ENCODE peak calls at places on chromosomes 6 and 20, in four cellular contexts. M is A549, J is fibroblast of pulmonary artery, G is Calu3. K is an unnamed sample.

GRCh38 chr6:47207261-47207660 is 102.4 kb downstream of the TNFRSF21 start:
- DNase-seq in G (no peak), J (no peak), M (no peak), K (no peak)

GRCh38 chr6:158630944-158631616 is 13.5 kb downstream of the DYNLT1 start:
- DNase-seq in M (no peak), J (peak), G (no peak), K (no peak)

GRCh38 chr6:141183368-141183767 is 949.4 kb upstream of the GJE1 start:
- DNase-seq in G (no peak), J (no peak), M (no peak), K (no peak)

GRCh38 chr6:129342243-129342642 is 367.7 kb downstream of the ARHGAP18 start:
- DNase-seq in M (no peak), J (peak), G (no peak), K (no peak)

GRCh38 chr20:37803476-37804307 is 99.2 kb upstream of the VSTM2L start:
- DNase-seq in M (no peak), G (no peak), J (no peak), K (no peak)

GRCh38 chr6:112760831-112761230 is 413.7 kb downstream of the RFPL4B start:
- DNase-seq in J (no peak), G (no peak), M (no peak), K (no peak)

GRCh38 chr20:50724851-50725721 is 6.3 kb upstream of the PARD6B start:
- DNase-seq in J (peak), M (peak), G (peak), K (no peak)

GRCh38 chr6:71291991-71292390 is 3.4 kb downstream of the OGFRL1 start:
- DNase-seq in J (no peak), M (no peak), G (no peak), K (no peak)

GRCh38 chr6:109008537-109008950 is 86.1 kb downstream of the SESN1 start:
- DNase-seq in G (no peak), J (peak), M (no peak), K (no peak)

GRCh38 chr6:15246217-15247211 is 645 bp downstream of the JARID2 start:
- DNase-seq in M (no peak), J (peak), G (no peak), K (no peak)

GRCh38 chr20:62401331-62401779 is 5.7 kb downstream of the CABLES2 start:
- DNase-seq in J (no peak), G (no peak), M (peak), K (no peak)

GRCh38 chr6:34441526-34441925 is 15.7 kb upstream of the RPS10 start:
- DNase-seq in J (no peak), M (no peak), G (no peak), K (no peak)

GRCh38 chr6:169839029-169839481 is 87.6 kb downstream of the ERMARD start:
- DNase-seq in G (no peak), J (no peak), M (no peak), K (no peak)

GRCh38 chr20:19785173-19785799 is 27.2 kb downstream of the RIN2 start:
- DNase-seq in G (no peak), J (peak), M (no peak), K (no peak)

GRCh38 chr6:35209081-35209480 is 4.7 kb upstream of the SCUBE3 start:
- DNase-seq in J (no peak), G (no peak), M (no peak), K (no peak)

GRCh38 chr20:33299111-33299603 is 16.1 kb downstream of the BPIFB1 start:
- DNase-seq in J (peak), G (peak), M (peak), K (no peak)

GRCh38 chr20:22836877-22837276 is 198.2 kb upstream of the SSTR4 start:
- DNase-seq in J (peak), M (no peak), G (no peak), K (no peak)

GRCh38 chr20:39112196-39112743 is 150.1 kb downstream of the DHX35 start:
- DNase-seq in G (peak), J (peak), M (peak), K (no peak)

GRCh38 chr6:35585688-35586087 is 73.0 kb upstream of the TULP1 start:
- DNase-seq in M (no peak), G (no peak), J (no peak), K (no peak)

GRCh38 chr6:131122007-131122406 is 13.3 kb upstream of the AKAP7 start:
- DNase-seq in G (no peak), J (no peak), M (no peak), K (no peak)

GRCh38 chr6:72819609-72820008 is 197.7 kb downstream of the KCNQ5 start:
- DNase-seq in M (no peak), G (no peak), J (no peak), K (no peak)

GRCh38 chr6:19892250-19892649 is 55.1 kb downstream of the ID4 start:
- DNase-seq in J (no peak), G (peak), M (no peak), K (no peak)

GRCh38 chr6:104686550-104687155 is 173.1 kb downstream of the HACE1 start:
- DNase-seq in M (no peak), J (no peak), G (no peak), K (no peak)

GRCh38 chr6:83417880-83418663 is 12.8 kb downstream of the ME1 start:
- DNase-seq in M (peak), J (peak), G (peak), K (no peak)

GRCh38 chr6:25332165-25332564 is 53.0 kb downstream of the CARMIL1 start:
- DNase-seq in G (no peak), J (no peak), M (no peak), K (no peak)

GRCh38 chr6:42507901-42508300 is 55.9 kb upstream of the UBR2 start:
- DNase-seq in J (peak), G (no peak), M (no peak), K (no peak)

GRCh38 chr6:21479140-21479539 is 114.4 kb upstream of the SOX4 start:
- DNase-seq in M (no peak), J (peak), G (no peak), K (no peak)

GRCh38 chr20:24066075-24066700 is 77.6 kb upstream of the GGTLC1 start:
- DNase-seq in G (no peak), J (no peak), M (no peak), K (no peak)

GRCh38 chr20:50504231-50504823 is 5.9 kb upstream of the PTPN1 start:
- DNase-seq in M (no peak), G (no peak), J (peak), K (no peak)

GRCh38 chr20:33677991-33678431 is 3.8 kb upstream of the NECAB3 start:
- DNase-seq in J (no peak), G (no peak), M (no peak), K (no peak)

GRCh38 chr20:36613974-36614373 is 8.4 kb downstream of the RAB5IF start:
- DNase-seq in G (peak), M (no peak), J (no peak), K (no peak)

GRCh38 chr6:52591832-52592231 is 15.0 kb upstream of the TRAM2 start:
- DNase-seq in G (no peak), J (no peak), M (no peak), K (no peak)

GRCh38 chr6:52588710-52589091 is 11.8 kb upstream of the TRAM2 start:
- DNase-seq in M (no peak), J (no peak), G (no peak), K (no peak)

GRCh38 chr6:52594216-52594615 is 17.4 kb upstream of the TRAM2 start:
- DNase-seq in G (no peak), J (no peak), M (no peak), K (no peak)

GRCh38 chr6:52588087-52588709 is 11.3 kb upstream of the TRAM2 start:
- DNase-seq in M (no peak), G (no peak), J (no peak), K (no peak)

DNA sequence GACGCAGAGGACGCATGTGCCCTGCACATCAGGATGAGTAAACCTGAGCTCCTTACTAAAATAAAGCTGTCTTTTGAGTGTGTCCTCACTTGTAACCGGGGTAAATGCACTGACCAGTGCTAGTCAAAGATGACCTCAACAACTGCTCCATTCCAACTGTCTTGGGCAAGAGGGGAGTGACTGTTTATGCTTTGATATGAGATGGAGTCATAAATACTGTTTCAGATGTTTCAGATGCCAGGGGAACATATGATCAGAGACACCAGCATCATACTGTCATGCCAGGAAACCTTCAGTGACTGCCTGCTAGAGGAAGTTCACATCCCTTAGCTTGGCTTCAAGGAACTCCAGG is 13.8 kb upstream of the TRAM2 start:
- DNase-seq in M (no peak), G (no peak), J (peak), K (no peak)
- TF ChIP-seq CTCF in M (no peak), G (no peak), J (no peak), K (no peak)

GRCh38 chr6:125952764-125953501 is 3.6 kb upstream of the HINT3 start:
- DNase-seq in J (peak), M (no peak), G (peak), K (no peak)

GRCh38 chr6:125950293-125950692 is 6.3 kb upstream of the HINT3 start:
- DNase-seq in M (no peak), J (peak), G (peak), K (no peak)

GRCh38 chr6:125951323-125951722 is 5.2 kb upstream of the HINT3 start:
- DNase-seq in M (no peak), J (no peak), G (no peak), K (no peak)

GRCh38 chr6:125954735-125955410 is 1.7 kb upstream of the HINT3 start:
- DNase-seq in M (no peak), G (no peak), J (no peak), K (no peak)

DNA sequence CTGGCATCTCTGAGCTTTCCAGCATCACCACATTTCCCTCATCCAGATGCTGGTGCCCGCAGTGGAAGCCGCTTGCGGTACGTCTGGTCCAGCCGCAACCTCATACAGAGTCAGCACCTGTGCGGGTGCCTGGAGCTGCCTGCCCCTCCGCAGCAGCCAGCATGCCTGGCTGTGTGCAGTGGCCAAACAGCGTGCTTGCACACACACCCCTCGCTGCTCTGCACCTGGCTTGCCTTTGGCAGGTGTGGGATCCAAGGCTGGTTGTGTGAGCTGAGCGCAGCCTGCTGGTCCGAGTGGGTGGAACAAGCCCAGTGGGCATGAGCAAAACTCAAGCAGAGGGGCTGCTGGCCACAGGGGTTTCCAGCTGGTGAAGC is 3.1 kb upstream of the HINT3 start:
- DNase-seq in G (peak), J (no peak), M (no peak), K (no peak)
- TF ChIP-seq CTCF in G (no peak), J (no peak), M (no peak), K (no peak)

GRCh38 chr6:156191895-156192294 is 585.3 kb upstream of the ARID1B start:
- DNase-seq in G (no peak), J (no peak), M (no peak), K (no peak)
- TF ChIP-seq CTCF in G (no peak), J (no peak), M (no peak), K (no peak)

DNA sequence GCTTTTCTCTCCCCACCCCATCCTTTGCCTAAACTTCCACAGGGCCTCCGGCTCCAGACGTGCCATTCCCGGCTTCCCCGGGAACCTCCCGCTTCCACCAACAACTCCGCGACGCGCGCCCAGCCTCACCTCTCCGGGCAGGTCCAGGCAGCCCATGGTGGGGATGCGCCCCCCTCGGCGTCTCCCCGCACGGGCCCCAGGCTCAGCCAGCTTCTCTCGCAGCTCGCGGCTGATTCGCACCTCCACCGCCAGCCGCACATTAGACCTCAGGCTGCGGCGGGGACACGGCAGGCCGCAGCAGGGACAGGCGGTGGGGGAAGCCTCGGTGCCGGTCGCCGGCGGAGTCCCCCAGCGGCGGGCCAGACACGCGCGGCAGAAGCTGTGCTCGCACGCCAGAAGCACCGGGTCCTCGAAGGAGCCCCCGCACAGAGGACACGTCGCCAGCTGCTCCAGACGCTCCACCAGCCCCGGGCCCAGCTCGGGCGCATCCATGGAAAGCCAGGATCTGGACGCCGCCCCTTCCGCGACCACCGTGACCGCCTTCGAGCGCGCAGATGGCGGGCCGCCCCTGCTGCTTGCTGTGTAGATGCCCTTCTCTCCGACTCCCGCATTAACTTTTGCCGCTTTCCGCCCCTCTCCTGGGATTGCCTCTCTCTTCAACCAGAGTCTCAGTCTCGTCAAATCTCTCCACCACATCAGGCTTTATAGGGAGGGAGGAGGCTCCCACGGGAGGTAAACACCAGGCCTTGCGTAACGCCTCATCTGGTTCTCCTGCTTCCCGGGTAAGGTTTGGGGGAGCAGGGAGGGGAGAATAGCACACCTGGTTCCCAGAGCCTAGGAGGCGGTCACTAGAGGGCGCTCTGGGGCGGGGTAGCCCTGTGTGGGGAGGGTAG is at the start of gene RNF39:
- DNase-seq in J (no peak), M (no peak), G (peak), K (no peak)
- TF ChIP-seq CTCF in J (peak), M (peak), G (peak), K (peak)

DNA sequence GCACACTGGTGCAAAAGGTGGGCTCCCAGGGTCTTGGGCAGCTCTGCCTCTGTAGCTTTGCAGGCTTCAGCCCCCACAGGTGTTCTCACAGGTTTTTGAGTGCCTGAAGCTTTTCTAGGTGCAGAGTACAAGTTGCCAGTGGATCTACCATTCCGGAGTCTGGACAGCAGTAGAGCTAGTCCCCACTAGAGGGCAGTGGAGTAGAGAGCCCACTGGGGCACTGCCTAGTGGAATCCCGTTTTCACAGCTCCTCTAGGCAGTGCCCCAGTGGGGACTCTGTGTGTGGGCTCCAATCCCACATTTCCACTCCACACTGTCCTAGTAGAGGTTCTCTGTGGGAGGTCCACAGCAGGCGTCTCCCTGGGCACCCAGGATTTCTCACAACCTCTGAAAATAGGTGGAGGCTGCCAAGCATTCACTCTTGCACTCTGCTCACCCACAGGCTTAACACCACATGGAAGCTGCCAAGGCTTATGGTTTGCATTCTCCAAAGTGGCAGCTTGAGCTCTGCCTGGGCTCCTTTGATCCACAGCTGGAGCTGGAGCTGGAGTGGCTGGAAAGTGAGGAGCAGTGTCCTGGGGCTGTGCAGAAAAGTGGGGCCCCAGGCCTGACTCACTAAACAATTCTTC is 86.3 kb upstream of the PROKR2 start:
- DNase-seq in J (peak), G (peak), M (peak), K (no peak)
- TF ChIP-seq CTCF in J (peak), G (no peak), M (peak), K (peak)

GRCh38 chr20:59515906-59516209 is 88.5 kb upstream of the PHACTR3 start:
- DNase-seq in M (no peak), G (no peak), J (no peak), K (no peak)
- TF ChIP-seq CTCF in M (no peak), G (no peak), J (no peak), K (peak)

DNA sequence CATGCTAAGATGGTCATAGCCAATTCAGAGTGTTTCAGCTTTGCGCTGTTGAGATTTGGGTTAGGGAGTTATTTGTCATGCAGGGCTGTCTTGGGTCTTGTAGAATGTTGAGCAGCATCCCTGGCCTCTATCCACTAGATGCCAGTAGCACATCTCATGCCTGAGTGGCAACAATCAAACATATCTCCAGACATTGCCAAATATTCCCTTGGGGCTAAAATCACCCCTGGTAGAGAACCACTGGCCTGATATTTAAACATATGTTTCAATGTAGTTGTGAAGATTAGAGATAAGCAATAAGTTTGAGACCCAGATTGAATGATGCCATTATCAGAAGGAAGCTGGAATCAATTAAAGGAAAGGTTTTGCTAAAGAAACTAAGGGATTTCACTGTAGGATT is 463.3 kb downstream of the DOK5 start:
- DNase-seq in J (no peak), M (no peak), G (no peak), K (no peak)
- TF ChIP-seq CTCF in J (no peak), M (no peak), G (no peak), K (no peak)

GRCh38 chr6:7052441-7052936 is 55.3 kb upstream of the RREB1 start:
- DNase-seq in J (peak), M (no peak), G (peak), K (no peak)
- TF ChIP-seq CTCF in J (no peak), M (no peak), G (no peak), K (no peak)

K was measured in CD14-positive monocyte.